ENCODE peak calls at places on chromosome 20, in nine cellular contexts. P is right lobe of liver, D is upper lobe of right lung, I is right cardiac atrium, K is dorsolateral prefrontal cortex, O is tibial nerve, Q is A549, F is stomach, V is cardiac muscle cell. T is an unnamed sample.

GRCh38 chr20:32626859-32627636 is 41.9 kb upstream of the NOL4L start:
- DNase-seq in F (peak), D (no peak), I (no peak), Q (no peak), K (no peak), O (no peak), V (no peak), P (no peak), T (no peak)

GRCh38 chr20:59955131-59955796 is 3.0 kb upstream of the CDH26 start:
- DNase-seq in K (no peak), O (no peak), D (no peak), Q (peak), P (no peak), F (no peak), I (no peak), V (no peak), T (no peak)

GRCh38 chr20:46159101-46159897 is 41.2 kb downstream of the CD40 start:
- DNase-seq in O (no peak), Q (no peak), D (no peak), V (no peak), I (no peak), F (no peak), K (no peak), P (no peak), T (no peak)

GRCh38 chr20:32780749-32781402 is 18.7 kb downstream of the DNMT3B start:
- DNase-seq in P (no peak), I (no peak), Q (no peak), V (no peak), F (no peak), O (no peak), D (no peak), K (no peak), T (no peak)

GRCh38 chr20:57777911-57778310 is 68.1 kb upstream of the PMEPA1 start:
- DNase-seq in I (no peak), O (no peak), F (no peak), V (no peak), K (no peak), Q (no peak), P (no peak), D (no peak), T (no peak)

GRCh38 chr20:32476684-32477593 is 108.2 kb downstream of the NOL4L start:
- DNase-seq in V (no peak), F (no peak), O (no peak), P (no peak), I (no peak), K (no peak), D (peak), Q (no peak), T (no peak)

GRCh38 chr20:62827323-62828050 is 10.6 kb downstream of the COL9A3 start:
- DNase-seq in K (no peak), O (no peak), V (no peak), Q (no peak), F (no peak), P (no peak), I (no peak), D (no peak), T (peak)

GRCh38 chr20:17431621-17432364 is 99.4 kb downstream of the BFSP1 start:
- DNase-seq in Q (peak), P (peak), F (peak), D (peak), V (peak), O (no peak), K (peak), I (peak), T (no peak)

GRCh38 chr20:44800398-44801046 is 9.8 kb downstream of the RIMS4 start:
- DNase-seq in P (no peak), F (no peak), O (no peak), Q (no peak), K (no peak), D (no peak), V (no peak), I (no peak), T (no peak)

GRCh38 chr20:59515013-59515905 is 89.1 kb upstream of the PHACTR3 start:
- DNase-seq in D (peak), K (peak), I (peak), F (peak), P (peak), Q (peak), O (no peak), V (peak), T (peak)

GRCh38 chr20:38125157-38126056 is 39.7 kb downstream of the TGM2 start:
- DNase-seq in D (peak), P (peak), F (peak), Q (peak), I (peak), K (no peak), V (peak), O (peak), T (peak)

GRCh38 chr20:56391037-56391436 is 978 bp downstream of the AURKA start:
- DNase-seq in V (no peak), K (no peak), D (no peak), F (no peak), P (no peak), Q (no peak), O (no peak), I (no peak), T (no peak)

GRCh38 chr20:53495357-53495756 is 98.3 kb downstream of the ZNF217 start:
- DNase-seq in D (no peak), V (peak), K (no peak), Q (no peak), I (no peak), F (no peak), P (no peak), O (no peak), T (no peak)

GRCh38 chr20:41352106-41352505 is 11.5 kb downstream of the LPIN3 start:
- DNase-seq in F (no peak), I (no peak), P (no peak), Q (peak), V (no peak), K (peak), D (no peak), O (no peak), T (no peak)

GRCh38 chr20:8094415-8094818 is 37.6 kb upstream of the PLCB1 start:
- DNase-seq in F (peak), K (peak), I (peak), Q (peak), P (peak), D (no peak), O (peak), V (peak), T (no peak)

GRCh38 chr20:61682998-61683681 is 382.5 kb downstream of the TAF4 start:
- DNase-seq in K (no peak), F (no peak), P (no peak), O (no peak), I (no peak), V (no peak), Q (no peak), D (no peak), T (no peak)

GRCh38 chr20:53643031-53643832 is 49.6 kb upstream of the ZNF217 start:
- DNase-seq in I (no peak), V (peak), F (peak), D (no peak), K (no peak), Q (peak), P (peak), O (no peak), T (peak)

GRCh38 chr20:61814726-61815125 is 251.0 kb downstream of the TAF4 start:
- DNase-seq in Q (no peak), V (no peak), F (no peak), P (no peak), I (no peak), D (no peak), K (no peak), O (no peak), T (no peak)

GRCh38 chr20:23889775-23890187 is 10.2 kb upstream of the CST5 start:
- DNase-seq in I (peak), D (no peak), P (peak), V (peak), F (peak), K (peak), O (no peak), Q (peak), T (peak)

GRCh38 chr20:21156266-21156665 is 30.4 kb downstream of the KIZ start:
- DNase-seq in K (no peak), D (no peak), F (no peak), Q (no peak), P (no peak), O (no peak), V (peak), I (no peak), T (no peak)

GRCh38 chr20:16518068-16518783 is 55.0 kb downstream of the KIF16B start:
- DNase-seq in Q (peak), P (no peak), O (no peak), D (no peak), V (peak), I (no peak), K (peak), F (peak), T (no peak)

GRCh38 chr20:24650091-24650490 is 180.7 kb downstream of the SYNDIG1 start:
- DNase-seq in I (no peak), F (no peak), P (no peak), V (peak), D (no peak), Q (no peak), O (no peak), K (no peak), T (no peak)

GRCh38 chr20:62364911-62365736 is 2.0 kb downstream of the LAMA5 start:
- DNase-seq in P (peak), Q (peak), V (no peak), F (peak), O (no peak), D (peak), K (no peak), I (peak), T (peak)

GRCh38 chr20:56178219-56178618 is 70.3 kb upstream of the MC3R start:
- DNase-seq in O (no peak), V (no peak), P (no peak), K (no peak), Q (no peak), I (no peak), F (no peak), D (no peak), T (no peak)

GRCh38 chr20:31954500-31954899 is 2.7 kb upstream of the PDRG1 start:
- DNase-seq in I (no peak), P (no peak), O (no peak), D (no peak), K (no peak), Q (no peak), F (no peak), V (no peak), T (no peak)

GRCh38 chr20:62088258-62089127 is 22.8 kb upstream of the TAF4 start:
- DNase-seq in Q (peak), K (no peak), V (peak), D (no peak), F (no peak), P (no peak), O (no peak), I (no peak), T (no peak)

GRCh38 chr20:62020935-62021701 is 44.6 kb downstream of the TAF4 start:
- DNase-seq in K (peak), Q (no peak), O (no peak), F (no peak), I (peak), P (peak), D (no peak), V (peak), T (peak)

GRCh38 chr20:12748359-12748994 is 260.3 kb upstream of the SPTLC3 start:
- DNase-seq in P (no peak), D (no peak), Q (no peak), F (no peak), O (no peak), I (no peak), V (no peak), K (no peak), T (no peak)

GRCh38 chr20:25160457-25160856 is 35.1 kb upstream of the ENTPD6 start:
- DNase-seq in K (no peak), Q (no peak), D (no peak), V (no peak), F (no peak), I (no peak), P (no peak), O (no peak), T (no peak)

GRCh38 chr20:56353356-56353755 is 5.4 kb upstream of the FAM210B start:
- DNase-seq in Q (no peak), D (no peak), I (no peak), O (no peak), P (no peak), K (no peak), F (no peak), V (no peak), T (no peak)

GRCh38 chr20:63326314-63327228 is 33.6 kb downstream of the COL20A1 start:
- DNase-seq in O (no peak), K (no peak), I (no peak), F (no peak), V (no peak), P (no peak), D (peak), Q (no peak), T (peak)

GRCh38 chr20:43559147-43559477 is 285 bp downstream of the SGK2 start:
- DNase-seq in P (no peak), F (no peak), K (no peak), I (no peak), O (no peak), D (no peak), V (no peak), Q (no peak), T (no peak)

GRCh38 chr20:43554369-43554768 is 4.5 kb upstream of the SGK2 start:
- DNase-seq in V (no peak), P (no peak), F (no peak), O (no peak), K (no peak), Q (no peak), I (no peak), D (no peak), T (no peak)

GRCh38 chr20:43559588-43559987 is 761 bp downstream of the SGK2 start:
- DNase-seq in F (peak), K (no peak), I (no peak), D (no peak), Q (no peak), V (no peak), O (no peak), P (peak), T (no peak)

GRCh38 chr20:43560974-43561373 is 2.1 kb downstream of the SGK2 start:
- DNase-seq in P (no peak), Q (no peak), V (no peak), F (no peak), D (no peak), K (no peak), O (no peak), I (no peak), T (no peak)

GRCh38 chr20:43558412-43559146 is at the start of gene SGK2:
- DNase-seq in D (peak), F (peak), O (no peak), I (no peak), P (peak), K (no peak), Q (peak), V (peak), T (peak)
- H3K4me3 ChIP-seq in D (no peak), F (peak), O (no peak), I (no peak), P (peak), K (no peak), Q (peak), V (no peak), T (no peak)

DNA sequence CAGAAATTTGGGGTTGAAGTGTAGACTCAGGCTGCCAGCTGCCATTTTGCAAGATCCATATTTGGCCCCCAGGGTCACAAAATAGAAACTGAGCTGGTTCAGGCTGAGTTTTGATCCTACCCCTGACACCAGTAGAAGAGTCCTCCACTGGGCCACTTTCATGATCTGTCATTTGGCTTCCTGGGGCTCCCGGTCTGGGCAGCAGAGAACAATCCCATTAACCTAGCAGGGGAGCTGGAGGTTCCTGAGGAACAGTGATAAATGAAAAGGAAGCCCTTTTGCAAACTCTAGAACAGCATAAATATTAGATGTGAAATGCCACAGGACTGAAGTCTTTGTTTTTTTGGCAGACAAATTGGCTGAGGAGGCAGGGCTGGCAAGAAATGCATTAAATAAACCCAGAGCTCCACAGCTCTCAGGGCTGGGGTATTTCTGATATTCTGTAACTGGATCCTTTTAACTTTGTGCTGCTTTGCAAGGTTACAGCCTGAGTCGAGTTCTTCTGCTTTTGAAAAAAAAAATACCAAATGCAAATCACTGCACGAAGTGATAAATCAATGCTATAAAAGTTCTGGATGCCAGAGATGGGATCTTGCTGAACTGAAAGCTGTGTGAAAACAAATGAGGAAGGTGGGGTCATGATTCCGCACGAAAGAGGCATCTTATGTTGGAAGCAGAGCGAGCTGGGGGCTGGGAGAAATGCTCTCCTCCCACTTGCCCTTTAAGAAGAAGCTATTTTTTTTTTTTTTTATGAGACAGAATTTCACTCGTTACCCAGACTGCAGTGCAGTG is 64.4 kb downstream of the SULF2 start:
- DNase-seq in D (no peak), K (no peak), F (no peak), Q (no peak), O (no peak), V (no peak), I (no peak), P (no peak), T (no peak)
- H3K27ac ChIP-seq in D (no peak), K (no peak), F (no peak), Q (no peak), O (no peak), V (no peak), I (no peak), P (no peak), T (no peak)

GRCh38 chr20:50417484-50418235 is 92.5 kb upstream of the PTPN1 start:
- DNase-seq in P (no peak), D (no peak), Q (no peak), K (no peak), O (no peak), F (no peak), I (no peak), V (no peak), T (no peak)

GRCh38 chr20:50415031-50415515 is 95.1 kb upstream of the PTPN1 start:
- DNase-seq in O (no peak), V (no peak), K (no peak), Q (no peak), P (no peak), F (peak), D (peak), I (no peak), T (no peak)

GRCh38 chr20:50416930-50417329 is 93.3 kb upstream of the PTPN1 start:
- DNase-seq in I (no peak), K (no peak), D (no peak), F (no peak), V (no peak), O (no peak), P (no peak), Q (no peak), T (no peak)

GRCh38 chr20:50416269-50416863 is 93.8 kb upstream of the PTPN1 start:
- DNase-seq in D (no peak), O (no peak), I (no peak), K (no peak), V (no peak), Q (no peak), F (no peak), P (no peak), T (no peak)

DNA sequence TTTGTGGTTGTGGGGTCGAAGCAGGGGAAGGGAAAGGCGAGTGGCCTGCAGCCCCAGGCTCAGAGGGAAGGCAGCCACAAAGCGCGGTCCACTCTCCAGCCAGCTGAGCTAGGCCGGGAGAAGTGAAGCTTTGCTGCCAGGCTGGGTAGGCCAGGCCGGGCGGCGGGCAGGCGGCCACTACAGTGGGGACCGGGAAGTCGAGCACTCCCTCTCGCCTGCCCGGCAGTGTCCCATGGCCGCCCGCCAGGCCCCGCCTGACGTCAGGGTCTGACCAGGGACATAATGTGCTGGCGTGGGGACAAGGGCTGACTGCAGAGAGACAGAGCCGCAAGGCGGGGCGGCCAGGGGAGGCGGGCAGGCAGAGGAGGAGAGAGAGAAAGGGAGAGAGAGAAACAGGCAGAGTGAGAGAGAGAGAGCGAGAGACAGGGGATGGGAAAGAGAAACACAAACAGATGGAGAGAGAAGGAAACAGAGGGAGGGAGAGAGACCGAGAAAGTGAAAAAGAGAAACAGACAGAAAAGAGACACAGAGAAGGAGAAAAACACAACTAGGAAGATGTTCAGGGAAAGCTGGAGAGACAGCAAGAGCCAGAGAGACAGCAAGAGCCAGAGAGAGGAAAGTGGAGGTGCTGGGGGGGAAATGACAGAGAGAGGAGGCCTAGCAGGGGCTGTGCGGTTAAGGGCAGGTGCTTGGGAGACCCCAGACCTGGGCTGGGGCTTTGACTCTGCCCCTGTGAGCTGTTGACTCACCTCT is 94.5 kb upstream of the PTPN1 start:
- DNase-seq in D (peak), K (peak), I (peak), Q (peak), O (peak), F (peak), P (peak), V (peak), T (peak)
- H3K4me3 ChIP-seq in D (no peak), K (peak), I (no peak), Q (no peak), O (no peak), F (no peak), P (no peak), V (no peak), T (no peak)

GRCh38 chr20:6008254-6008653 is 45.6 kb downstream of the LRRN4 start:
- DNase-seq in P (peak), K (no peak), O (peak), I (peak), D (no peak), V (peak), Q (peak), F (peak), T (no peak)

GRCh38 chr20:6007094-6007528 is 46.7 kb downstream of the LRRN4 start:
- DNase-seq in I (no peak), V (no peak), D (no peak), K (no peak), F (no peak), O (no peak), Q (no peak), P (no peak), T (no peak)

GRCh38 chr20:6006603-6006949 is 47.3 kb downstream of the LRRN4 start:
- DNase-seq in Q (no peak), P (no peak), V (no peak), I (no peak), K (no peak), D (no peak), O (no peak), F (no peak), T (no peak)

GRCh38 chr20:6012166-6012565 is 41.7 kb downstream of the LRRN4 start:
- DNase-seq in Q (no peak), V (no peak), P (no peak), I (no peak), F (no peak), D (no peak), O (no peak), K (no peak), T (no peak)

DNA sequence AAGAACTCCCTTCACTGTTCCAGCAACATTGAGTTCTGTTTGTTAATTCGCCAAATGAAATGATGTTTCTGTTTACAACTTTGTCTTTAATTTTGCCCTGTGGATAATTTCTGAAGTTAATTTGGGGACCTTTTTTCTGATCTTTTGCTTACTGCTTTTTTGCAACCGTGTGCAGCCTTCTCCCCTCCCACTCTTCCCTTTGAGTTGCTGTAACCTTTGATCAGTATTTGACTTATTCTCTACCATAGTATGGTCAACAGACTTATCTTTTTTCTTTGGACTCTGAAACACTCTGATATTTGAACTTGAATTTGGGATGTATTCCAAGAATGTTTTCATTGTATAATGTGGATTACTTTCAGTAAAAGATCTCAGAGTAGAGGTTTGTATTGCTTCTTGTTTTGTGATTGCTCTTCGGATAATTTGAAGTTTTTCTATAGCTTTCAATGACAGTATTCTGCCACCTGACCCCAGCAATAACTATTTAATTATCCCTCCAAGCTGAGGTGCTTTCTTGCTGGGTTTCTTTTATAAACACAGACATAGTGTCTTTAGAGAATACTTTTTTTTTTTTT is 46.2 kb downstream of the LRRN4 start:
- DNase-seq in Q (no peak), I (no peak), K (no peak), D (no peak), F (no peak), P (no peak), V (no peak), O (no peak), T (no peak)
- H3K27ac ChIP-seq in Q (peak), I (peak), K (peak), D (peak), F (peak), P (peak), V (peak), O (peak), T (peak)